ENCODE peak calls at places on chromosomes 1 and 21, in six cellular contexts. One of them, this sample, is unnamed. For H3K4me1, the result is how much of the 10 kb centered on the place peaks cover.

GRCh38 chr1:203278087-203278884 is 27.0 kb upstream of the BTG2 start:
- DNase-seq in body of pancreas: peak
- DNase-seq in spleen: peak
- DNase-seq in adrenal gland: peak
- DNase-seq in A549: no peak
- DNase-seq in tibial nerve: peak
- DNase-seq in this sample: peak

GRCh38 chr1:47522890-47523811 is 85.3 kb downstream of the FOXD2 start:
- DNase-seq in body of pancreas: no peak
- DNase-seq in spleen: no peak
- DNase-seq in adrenal gland: no peak
- DNase-seq in A549: no peak
- DNase-seq in tibial nerve: no peak
- DNase-seq in this sample: no peak

GRCh38 chr1:78690516-78690915 is 40.9 kb downstream of the IFI44 start:
- DNase-seq in body of pancreas: no peak
- DNase-seq in spleen: no peak
- DNase-seq in adrenal gland: no peak
- DNase-seq in A549: no peak
- DNase-seq in tibial nerve: no peak
- DNase-seq in this sample: no peak

GRCh38 chr1:233909195-233909594 is 4.7 kb downstream of the SLC35F3 start:
- DNase-seq in body of pancreas: no peak
- DNase-seq in spleen: no peak
- DNase-seq in adrenal gland: no peak
- DNase-seq in A549: peak
- DNase-seq in tibial nerve: no peak
- DNase-seq in this sample: no peak

GRCh38 chr1:21919520-21919919 is 17.6 kb downstream of the HSPG2 start:
- DNase-seq in body of pancreas: no peak
- DNase-seq in spleen: no peak
- DNase-seq in adrenal gland: peak
- DNase-seq in A549: no peak
- DNase-seq in tibial nerve: no peak
- DNase-seq in this sample: no peak

GRCh38 chr1:106564192-106564591 is 492.3 kb upstream of the PRMT6 start:
- DNase-seq in body of pancreas: no peak
- DNase-seq in spleen: no peak
- DNase-seq in adrenal gland: no peak
- DNase-seq in A549: no peak
- DNase-seq in tibial nerve: no peak
- DNase-seq in this sample: no peak

GRCh38 chr1:55288245-55288644 is 73.1 kb upstream of the USP24 start:
- DNase-seq in body of pancreas: no peak
- DNase-seq in spleen: no peak
- DNase-seq in adrenal gland: no peak
- DNase-seq in A549: no peak
- DNase-seq in tibial nerve: no peak
- DNase-seq in this sample: no peak

GRCh38 chr1:231487910-231488309 is 40.6 kb upstream of the TSNAX start:
- DNase-seq in body of pancreas: no peak
- DNase-seq in spleen: no peak
- DNase-seq in adrenal gland: no peak
- DNase-seq in A549: no peak
- DNase-seq in tibial nerve: no peak
- DNase-seq in this sample: no peak

GRCh38 chr1:81186271-81186670 is 614.5 kb upstream of the ADGRL2 start:
- DNase-seq in body of pancreas: no peak
- DNase-seq in spleen: no peak
- DNase-seq in adrenal gland: no peak
- DNase-seq in A549: no peak
- DNase-seq in tibial nerve: no peak
- DNase-seq in this sample: no peak

GRCh38 chr1:48061162-48062136 is 64.3 kb upstream of the TRABD2B start:
- DNase-seq in body of pancreas: peak
- DNase-seq in spleen: no peak
- DNase-seq in adrenal gland: peak
- DNase-seq in A549: peak
- DNase-seq in tibial nerve: peak
- DNase-seq in this sample: peak

GRCh38 chr1:116491985-116492811 is 78.6 kb downstream of the CD58 start:
- DNase-seq in body of pancreas: no peak
- DNase-seq in spleen: no peak
- DNase-seq in adrenal gland: no peak
- DNase-seq in A549: no peak
- DNase-seq in tibial nerve: no peak
- DNase-seq in this sample: no peak

GRCh38 chr1:35883681-35884155 is 709 bp downstream of the AGO1 start:
- DNase-seq in body of pancreas: peak
- DNase-seq in spleen: peak
- DNase-seq in adrenal gland: peak
- DNase-seq in A549: peak
- DNase-seq in tibial nerve: no peak
- DNase-seq in this sample: peak

GRCh38 chr1:81114191-81114590 is 686.5 kb upstream of the ADGRL2 start:
- DNase-seq in body of pancreas: no peak
- DNase-seq in spleen: no peak
- DNase-seq in adrenal gland: no peak
- DNase-seq in A549: no peak
- DNase-seq in tibial nerve: no peak
- DNase-seq in this sample: no peak

GRCh38 chr21:36082140-36082742 is 12.4 kb downstream of the CBR1 start:
- DNase-seq in body of pancreas: no peak
- DNase-seq in spleen: no peak
- DNase-seq in adrenal gland: no peak
- DNase-seq in A549: no peak
- DNase-seq in tibial nerve: no peak
- DNase-seq in this sample: no peak

GRCh38 chr1:24526940-24527542 is 24.4 kb downstream of the RCAN3 start:
- DNase-seq in body of pancreas: peak
- DNase-seq in spleen: no peak
- DNase-seq in adrenal gland: no peak
- DNase-seq in A549: peak
- DNase-seq in tibial nerve: no peak
- DNase-seq in this sample: no peak

GRCh38 chr1:199336745-199337640 is 690.5 kb upstream of the NR5A2 start:
- DNase-seq in body of pancreas: no peak
- DNase-seq in spleen: peak
- DNase-seq in adrenal gland: no peak
- DNase-seq in A549: no peak
- DNase-seq in tibial nerve: no peak
- DNase-seq in this sample: no peak

GRCh38 chr1:215052656-215053055 is 29.9 kb upstream of the KCNK2 start:
- DNase-seq in body of pancreas: no peak
- DNase-seq in spleen: no peak
- DNase-seq in adrenal gland: no peak
- DNase-seq in A549: no peak
- DNase-seq in tibial nerve: no peak
- DNase-seq in this sample: no peak

DNA sequence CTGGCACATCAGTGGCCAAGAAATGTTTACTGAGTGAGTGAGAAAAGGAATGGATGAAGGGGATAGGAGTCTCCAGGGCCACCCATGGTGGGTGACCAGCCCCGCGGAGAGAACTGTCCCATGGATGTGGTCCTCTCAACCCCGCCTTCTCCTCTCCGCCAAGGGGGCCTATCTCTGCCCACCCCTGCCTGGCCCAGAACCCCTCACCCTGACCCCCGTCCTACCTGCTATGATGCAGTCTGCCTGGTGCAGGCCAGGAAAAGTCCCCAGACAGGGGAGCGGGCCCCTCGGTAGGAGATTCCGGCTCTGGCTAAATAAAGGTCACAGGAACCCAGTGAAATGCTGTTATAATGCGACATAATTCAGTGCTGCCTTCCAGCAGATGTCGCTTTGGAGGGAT is 107.6 kb downstream of the PTPRU start:
- DNase-seq in body of pancreas: no peak
- DNase-seq in spleen: peak
- DNase-seq in adrenal gland: no peak
- DNase-seq in A549: no peak
- DNase-seq in tibial nerve: no peak
- DNase-seq in this sample: no peak
- TF ChIP-seq POLR2A in body of pancreas: no peak
- TF ChIP-seq POLR2A in spleen: no peak
- TF ChIP-seq POLR2A in adrenal gland: no peak
- TF ChIP-seq POLR2A in A549: no peak
- TF ChIP-seq POLR2A in tibial nerve: no peak
- TF ChIP-seq POLR2A in this sample: no peak

DNA sequence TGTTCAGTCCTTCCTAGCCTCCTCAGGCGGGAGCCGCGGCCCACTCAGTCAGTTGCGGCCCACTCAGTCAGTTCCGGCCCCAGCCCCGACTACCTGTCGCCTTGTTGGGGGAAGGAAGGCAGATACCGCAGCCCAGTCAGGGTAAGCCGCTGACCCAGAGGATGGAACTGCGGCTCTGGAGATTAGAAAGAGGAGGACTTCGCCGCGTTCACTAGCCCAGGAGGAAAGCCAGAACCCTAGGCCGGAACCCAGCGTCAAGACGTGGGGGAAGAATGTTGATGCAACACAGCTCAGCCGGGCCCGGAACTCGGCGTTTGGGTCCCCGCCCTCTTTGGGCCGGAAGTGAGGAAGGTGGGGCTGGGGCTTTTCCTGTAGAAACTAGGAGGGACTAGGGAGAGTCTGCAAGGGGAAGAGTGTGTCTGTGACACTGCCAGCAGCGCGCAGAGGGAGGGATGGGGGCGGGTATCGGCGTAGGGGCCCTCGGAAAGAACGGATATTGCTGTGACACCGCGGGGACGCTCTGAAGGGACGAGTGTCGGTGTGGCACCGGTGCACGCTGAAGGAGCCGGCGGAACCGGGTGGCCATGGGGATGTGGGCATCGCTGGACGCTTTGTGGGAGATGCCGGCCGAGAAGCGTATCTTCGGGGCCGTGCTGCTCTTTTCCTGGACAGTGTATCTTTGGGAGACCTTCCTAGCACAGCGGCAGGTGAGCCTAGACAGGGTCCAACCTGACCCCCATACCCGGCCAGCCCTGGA is at the start of gene ZMPSTE24:
- DNase-seq in body of pancreas: peak
- DNase-seq in spleen: peak
- DNase-seq in adrenal gland: peak
- DNase-seq in A549: peak
- DNase-seq in tibial nerve: peak
- DNase-seq in this sample: peak
- H3K4me1 ChIP-seq in body of pancreas: under half
- H3K4me1 ChIP-seq in spleen: under half
- H3K4me1 ChIP-seq in adrenal gland: under half
- H3K4me1 ChIP-seq in A549: under half
- H3K4me1 ChIP-seq in tibial nerve: under half
- H3K4me1 ChIP-seq in this sample: under half

GRCh38 chr1:17439250-17440073 is at the start of gene RCC2:
- DNase-seq in body of pancreas: peak
- DNase-seq in spleen: peak
- DNase-seq in adrenal gland: peak
- DNase-seq in A549: peak
- DNase-seq in tibial nerve: no peak
- DNase-seq in this sample: peak

GRCh38 chr1:17438977-17439249 is 564 bp downstream of the RCC2 start:
- DNase-seq in body of pancreas: no peak
- DNase-seq in spleen: peak
- DNase-seq in adrenal gland: no peak
- DNase-seq in A549: no peak
- DNase-seq in tibial nerve: no peak
- DNase-seq in this sample: no peak

GRCh38 chr1:17436380-17437174 is 2.9 kb downstream of the RCC2 start:
- DNase-seq in body of pancreas: no peak
- DNase-seq in spleen: no peak
- DNase-seq in adrenal gland: no peak
- DNase-seq in A549: no peak
- DNase-seq in tibial nerve: no peak
- DNase-seq in this sample: no peak

GRCh38 chr1:17437260-17438175 is 2.0 kb downstream of the RCC2 start:
- DNase-seq in body of pancreas: peak
- DNase-seq in spleen: peak
- DNase-seq in adrenal gland: peak
- DNase-seq in A549: no peak
- DNase-seq in tibial nerve: no peak
- DNase-seq in this sample: peak

DNA sequence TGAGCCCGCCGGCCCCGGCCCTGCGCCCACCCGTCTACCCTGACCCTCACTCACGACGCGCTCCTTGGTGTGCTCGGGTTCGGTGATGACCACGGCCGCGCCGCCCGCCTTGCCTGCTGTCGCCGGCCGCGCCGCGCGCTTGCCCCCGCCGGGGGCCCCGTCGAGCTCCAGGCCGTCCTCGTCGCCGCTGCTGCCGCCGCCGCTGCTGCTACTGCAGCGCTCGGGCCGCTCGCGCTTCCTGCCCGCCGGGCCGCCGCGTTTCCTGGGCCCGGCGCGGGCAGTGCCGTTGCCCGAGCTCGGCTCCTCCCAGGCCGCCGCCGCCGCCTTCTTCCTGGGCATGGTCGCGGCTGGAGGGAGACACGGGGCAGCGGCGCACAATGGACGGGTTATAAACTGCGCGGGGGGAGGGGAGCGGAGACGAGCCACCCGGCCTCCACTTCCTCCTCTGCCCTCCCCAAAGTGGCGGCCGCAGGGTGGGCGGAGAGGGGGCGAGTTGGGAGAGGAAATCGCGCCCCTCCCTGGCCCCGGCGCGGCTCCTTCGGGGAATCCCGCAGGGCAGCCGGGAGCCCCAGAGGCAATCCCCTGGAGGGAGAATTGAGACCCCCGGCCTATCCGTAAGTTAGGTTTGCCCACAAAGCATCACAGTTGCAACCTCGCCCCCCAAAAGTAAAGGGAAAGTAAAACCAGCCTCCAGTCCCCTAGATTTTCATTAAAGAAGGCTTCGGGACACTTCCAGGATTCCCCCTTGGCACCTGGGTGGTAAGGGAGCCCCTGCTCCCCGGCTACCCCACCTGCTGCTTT is 1.1 kb downstream of the RCC2 start:
- DNase-seq in body of pancreas: peak
- DNase-seq in spleen: peak
- DNase-seq in adrenal gland: peak
- DNase-seq in A549: no peak
- DNase-seq in tibial nerve: peak
- DNase-seq in this sample: peak
- TF ChIP-seq POLR2A in body of pancreas: no peak
- TF ChIP-seq POLR2A in spleen: no peak
- TF ChIP-seq POLR2A in adrenal gland: no peak
- TF ChIP-seq POLR2A in A549: peak
- TF ChIP-seq POLR2A in tibial nerve: no peak
- TF ChIP-seq POLR2A in this sample: no peak

DNA sequence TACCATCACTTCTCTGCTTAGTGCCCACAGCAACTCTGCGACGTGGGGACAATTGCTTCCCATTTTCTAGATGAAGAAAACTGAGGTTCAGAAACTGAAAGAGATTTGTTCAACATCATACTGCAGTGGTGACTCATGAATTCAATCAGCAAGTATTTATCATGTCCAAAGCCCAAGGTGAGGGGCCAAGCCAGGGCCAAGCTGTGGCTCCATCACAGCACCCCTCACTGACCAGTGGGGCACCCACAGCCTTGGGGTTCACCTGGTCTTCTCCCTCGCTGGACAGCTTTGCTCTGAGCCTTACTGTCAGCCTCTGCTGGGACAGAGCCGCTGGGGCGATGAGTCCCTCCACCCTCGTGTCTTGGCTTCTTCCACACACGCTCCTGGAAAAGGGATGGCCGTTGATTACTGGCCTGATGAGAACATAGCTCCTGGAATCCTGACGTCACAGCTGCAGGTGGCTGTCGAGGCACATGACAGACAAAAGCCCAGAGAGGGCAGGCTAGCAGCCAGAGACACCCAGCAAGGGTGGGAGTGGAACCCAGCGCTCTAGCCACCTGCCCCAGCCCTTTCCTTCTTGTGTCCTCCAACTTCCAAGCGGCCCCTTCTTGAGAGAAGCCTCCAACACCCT is 6.2 kb downstream of the EDN2 start:
- DNase-seq in body of pancreas: no peak
- DNase-seq in spleen: peak
- DNase-seq in adrenal gland: peak
- DNase-seq in A549: no peak
- DNase-seq in tibial nerve: no peak
- DNase-seq in this sample: peak
- H3K4me1 ChIP-seq in body of pancreas: half or more
- H3K4me1 ChIP-seq in spleen: under half
- H3K4me1 ChIP-seq in adrenal gland: half or more
- H3K4me1 ChIP-seq in A549: under half
- H3K4me1 ChIP-seq in tibial nerve: under half
- H3K4me1 ChIP-seq in this sample: half or more